ENCODE peak calls at places on chromosomes 5 and 9, in seven cellular contexts. X, E, D, Y, Z, G and M are unnamed samples.

GRCh38 chr9:128191406-128192046 is at the start of gene CIZ1:
- DNase-seq in G (peak; percentile 72), Z (peak; percentile 47), Y (peak; percentile 90), D (peak; percentile 80), X (peak; percentile 83), E (no peak), M (peak; percentile 65)

GRCh38 chr9:130535818-130536521 is 43.4 kb upstream of the FUBP3 start:
- DNase-seq in E (peak; percentile 9), Y (peak; percentile 51), X (peak; percentile 29), D (no peak), Z (peak; percentile 49), G (peak; percentile 6), M (peak; percentile 22)

GRCh38 chr5:73390989-73391388 is 57.6 kb downstream of the FOXD1 start:
- DNase-seq in D (no peak), Z (peak; percentile 24), G (no peak), Y (no peak), E (no peak), X (no peak), M (no peak)

GRCh38 chr9:124248992-124249391 is 8.8 kb upstream of the NEK6 start:
- DNase-seq in G (no peak), X (no peak), E (no peak), Y (no peak), Z (no peak), D (no peak), M (peak; percentile 23)

GRCh38 chr9:79001012-79001411 is 570.8 kb upstream of the TLE4 start:
- DNase-seq in Y (no peak), X (no peak), D (no peak), Z (no peak), G (no peak), E (no peak), M (no peak)

GRCh38 chr9:3756071-3756470 is 230.3 kb upstream of the RFX3 start:
- DNase-seq in X (no peak), E (no peak), Z (no peak), Y (no peak), G (no peak), D (no peak), M (no peak)

GRCh38 chr5:58318468-58318867 is 141.4 kb downstream of the PLK2 start:
- DNase-seq in Z (peak; percentile 50), X (no peak), G (peak; percentile 32), E (peak; percentile 42), Y (no peak), D (no peak), M (peak; percentile 14)

GRCh38 chr5:123367739-123368138 is 55.5 kb downstream of the CEP120 start:
- DNase-seq in G (peak; percentile 31), Z (peak; percentile 27), E (no peak), D (no peak), Y (peak; percentile 24), X (no peak), M (peak; percentile 30)

GRCh38 chr9:91886433-91887031 is 63.5 kb downstream of the ROR2 start:
- DNase-seq in X (no peak), Z (no peak), Y (peak; percentile 71), D (no peak), G (no peak), E (no peak), M (no peak)

GRCh38 chr5:80170117-80170535 is 85.7 kb downstream of the SERINC5 start:
- DNase-seq in Z (no peak), E (no peak), X (no peak), G (no peak), D (no peak), Y (no peak), M (no peak)

GRCh38 chr9:133419005-133419404 is 1.2 kb upstream of the REXO4 start:
- DNase-seq in Y (no peak), G (no peak), E (no peak), D (peak; percentile 81), Z (peak; percentile 33), X (no peak), M (no peak)

GRCh38 chr5:912356-913091 is 19.8 kb downstream of the TRIP13 start:
- DNase-seq in Z (peak; percentile 99), G (peak; percentile 99), X (no peak), E (peak; percentile 41), D (no peak), Y (peak; percentile 84), M (peak; percentile 96)

GRCh38 chr5:83974151-83974822 is 253.6 kb upstream of the HAPLN1 start:
- DNase-seq in Y (peak; percentile 27), D (no peak), E (no peak), X (no peak), Z (no peak), G (no peak), M (no peak)

GRCh38 chr9:125632321-125633115 is 74.5 kb downstream of the MAPKAP1 start:
- DNase-seq in Y (no peak), E (no peak), D (peak; percentile 25), G (peak; percentile 63), X (no peak), Z (peak; percentile 88), M (no peak)

GRCh38 chr9:121674952-121675351 is 23.5 kb downstream of the DAB2IP start:
- DNase-seq in Y (no peak), X (no peak), Z (peak; percentile 56), D (no peak), G (peak; percentile 45), E (no peak), M (peak; percentile 65)

GRCh38 chr5:135594416-135594960 is 15.7 kb upstream of the CXCL14 start:
- DNase-seq in G (no peak), X (no peak), Z (no peak), Y (no peak), E (no peak), D (peak; percentile 2), M (no peak)

GRCh38 chr5:170525450-170526211 is 21.8 kb downstream of the KCNIP1 start:
- DNase-seq in G (no peak), Z (no peak), Y (no peak), E (no peak), D (no peak), X (no peak), M (no peak)

GRCh38 chr9:111839981-111840380 is 45.2 kb upstream of the SHOC1 start:
- DNase-seq in X (no peak), D (no peak), Z (peak; percentile 67), G (peak; percentile 29), Y (no peak), E (no peak), M (peak; percentile 73)

GRCh38 chr9:120014751-120015235 is 565.2 kb downstream of the CDK5RAP2 start:
- DNase-seq in Z (no peak), Y (no peak), E (no peak), D (no peak), G (no peak), X (no peak), M (no peak)

GRCh38 chr5:175247146-175247545 is 196.8 kb downstream of the DRD1 start:
- DNase-seq in Z (peak; percentile 83), D (no peak), E (no peak), X (no peak), Y (no peak), G (peak; percentile 1), M (no peak)

GRCh38 chr9:108953983-108954574 is 19.9 kb downstream of the ABITRAM start:
- DNase-seq in Z (peak; percentile 64), Y (peak; percentile 42), X (no peak), E (peak; percentile 32), D (no peak), G (peak; percentile 67), M (peak; percentile 64)

GRCh38 chr9:99563364-99563763 is 258.3 kb upstream of the NR4A3 start:
- DNase-seq in E (no peak), D (no peak), X (no peak), Z (no peak), G (peak; percentile 7), Y (no peak), M (peak; percentile 11)
- TF ChIP-seq CTCF in E (no peak), D (no peak), X (peak; percentile 16), Z (no peak), G (no peak), Y (peak; percentile 12), M (peak; percentile 29)

GRCh38 chr5:179825655-179826182 is 5.0 kb downstream of the SQSTM1 start:
- DNase-seq in Y (no peak), X (no peak), Z (no peak), D (peak; percentile 80), G (no peak), E (no peak), M (no peak)

GRCh38 chr5:179822059-179822432 is 1.3 kb downstream of the SQSTM1 start:
- DNase-seq in Y (no peak), E (no peak), D (no peak), X (no peak), G (no peak), Z (no peak), M (no peak)

GRCh38 chr5:179823937-179824744 is 3.4 kb downstream of the SQSTM1 start:
- DNase-seq in D (peak; percentile 15), Y (no peak), Z (no peak), E (no peak), G (no peak), X (no peak), M (no peak)

GRCh38 chr5:179822444-179822990 is 1.8 kb downstream of the SQSTM1 start:
- DNase-seq in D (no peak), Z (no peak), E (no peak), G (no peak), Y (no peak), X (no peak), M (no peak)

GRCh38 chr5:179824745-179825112 is 4.0 kb downstream of the SQSTM1 start:
- DNase-seq in G (no peak), X (no peak), E (no peak), Y (no peak), D (no peak), Z (no peak), M (no peak)
- H3K4me3 ChIP-seq in G (no peak overlapping the region), X (no peak overlapping the region), E (no peak overlapping the region), Y (no peak overlapping the region), D (no peak overlapping the region), Z (no peak overlapping the region), M (no peak overlapping the region)

DNA sequence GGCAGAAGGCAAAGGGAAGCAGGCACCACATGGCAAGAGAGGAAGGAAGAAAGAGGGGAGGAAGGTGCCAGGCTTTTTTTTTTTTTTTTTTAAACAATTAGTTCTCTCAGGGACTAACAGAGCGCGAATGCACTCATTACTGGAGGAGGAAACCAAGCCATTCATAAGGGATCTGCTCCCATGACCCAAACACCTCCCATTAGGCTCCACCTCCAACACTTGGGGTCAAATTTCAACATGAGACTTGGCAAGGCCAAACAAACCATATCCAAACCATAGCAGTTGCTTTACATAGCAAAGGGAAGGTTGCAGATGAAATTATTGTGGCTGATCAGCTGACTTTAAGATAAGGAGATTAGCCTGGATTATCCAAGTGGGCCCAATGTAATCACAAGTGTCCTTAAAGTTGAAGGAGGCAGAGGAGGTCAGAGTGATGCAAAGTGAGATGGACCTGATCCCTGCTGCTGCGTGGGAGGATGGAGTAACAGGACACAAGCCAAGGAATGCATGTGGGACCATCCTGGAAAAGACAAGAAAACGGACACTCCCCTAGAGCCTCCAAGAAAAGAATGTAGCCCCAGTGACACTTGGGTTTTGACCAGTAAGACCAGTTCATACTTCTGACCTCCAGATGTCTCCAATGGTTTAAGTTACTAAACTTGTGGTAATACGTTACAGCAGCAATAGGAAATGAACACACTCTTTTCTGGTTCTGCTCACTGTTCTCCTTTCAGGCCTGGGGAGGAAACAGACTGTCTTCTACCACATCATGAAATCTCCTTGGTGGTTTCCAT is 167.3 kb downstream of the GNAQ start:
- DNase-seq in X (no peak), G (no peak), Z (no peak), D (no peak), Y (no peak), E (no peak), M (peak; percentile 80)
- TF ChIP-seq CTCF in X (peak; percentile 33), G (no peak), Z (no peak), D (no peak), Y (no peak), E (no peak), M (peak; percentile 26)

DNA sequence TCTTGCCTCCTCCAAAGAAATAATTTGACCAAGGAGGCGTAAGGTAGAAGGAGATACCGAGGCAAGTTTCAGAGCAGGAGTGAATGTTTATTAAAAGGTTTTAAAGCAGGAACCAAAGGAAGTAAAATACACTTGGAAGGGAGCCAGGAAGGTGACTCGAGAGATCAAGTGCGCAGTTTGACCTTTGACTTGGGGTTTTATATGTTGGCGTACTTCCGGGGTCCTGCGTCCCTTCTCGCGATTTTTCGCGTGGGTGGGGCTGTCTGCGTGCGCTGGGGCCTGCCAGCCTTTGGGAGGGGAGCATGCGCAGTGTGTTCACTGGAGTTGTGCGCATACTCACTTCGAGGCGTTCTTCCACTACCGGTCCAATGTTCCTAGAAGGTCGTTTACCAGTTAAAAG is 166.0 kb upstream of the IRX2 start:
- DNase-seq in X (no peak), D (no peak), E (no peak), G (no peak), Z (no peak), Y (no peak), M (no peak)
- H3K4me3 ChIP-seq in X (no peak overlapping the region), D (no peak overlapping the region), E (no peak overlapping the region), G (no peak overlapping the region), Z (no peak overlapping the region), Y (no peak overlapping the region), M (no peak overlapping the region)